ENCODE peak calls at places on chromosomes 16 and 17, in six cellular contexts. One of them, this sample, is unnamed.
A peak's percentile ranks its signal among the peaks of the same experiment; 100 is the strongest.

GRCh38 chr17:37637956-37638355 is 5.3 kb downstream of the DDX52 start:
- DNase-seq in right atrium auricular region: no peak
- DNase-seq in DND-41: no peak
- DNase-seq in heart left ventricle: no peak
- DNase-seq in thoracic aorta: no peak
- DNase-seq in upper lobe of right lung: no peak
- DNase-seq in this sample: no peak

GRCh38 chr16:1057252-1057932 is 15.2 kb upstream of the SSTR5 start:
- DNase-seq in thoracic aorta: no peak
- DNase-seq in right atrium auricular region: no peak
- DNase-seq in heart left ventricle: no peak
- DNase-seq in DND-41: no peak
- DNase-seq in upper lobe of right lung: no peak
- DNase-seq in this sample: no peak

GRCh38 chr17:79633937-79634813 is 23.3 kb upstream of the RBFOX3 start:
- DNase-seq in thoracic aorta: no peak
- DNase-seq in right atrium auricular region: peak; percentile 40
- DNase-seq in heart left ventricle: no peak
- DNase-seq in DND-41: peak; percentile 1
- DNase-seq in upper lobe of right lung: peak; percentile 42
- DNase-seq in this sample: peak; percentile 45

GRCh38 chr17:44176257-44176656 is 5.8 kb downstream of the ASB16 start:
- DNase-seq in thoracic aorta: no peak
- DNase-seq in right atrium auricular region: no peak
- DNase-seq in DND-41: no peak
- DNase-seq in heart left ventricle: no peak
- DNase-seq in upper lobe of right lung: no peak
- DNase-seq in this sample: no peak

GRCh38 chr16:88424536-88425230 is 28.4 kb upstream of the ZFPM1 start:
- DNase-seq in DND-41: no peak
- DNase-seq in right atrium auricular region: no peak
- DNase-seq in heart left ventricle: no peak
- DNase-seq in thoracic aorta: no peak
- DNase-seq in upper lobe of right lung: no peak
- DNase-seq in this sample: no peak

GRCh38 chr16:3122926-3123570 is 10.7 kb downstream of the ZNF205 start:
- DNase-seq in right atrium auricular region: no peak
- DNase-seq in thoracic aorta: no peak
- DNase-seq in DND-41: no peak
- DNase-seq in upper lobe of right lung: no peak
- DNase-seq in heart left ventricle: no peak
- DNase-seq in this sample: no peak

GRCh38 chr17:63699638-63700527 is at the start of gene LIMD2:
- DNase-seq in upper lobe of right lung: peak; percentile 84
- DNase-seq in DND-41: peak; percentile 84
- DNase-seq in heart left ventricle: peak; percentile 66
- DNase-seq in thoracic aorta: no peak
- DNase-seq in right atrium auricular region: no peak
- DNase-seq in this sample: peak; percentile 74

GRCh38 chr17:36546418-36547093 is 1.8 kb downstream of the GGNBP2 start:
- DNase-seq in heart left ventricle: no peak
- DNase-seq in DND-41: no peak
- DNase-seq in upper lobe of right lung: no peak
- DNase-seq in thoracic aorta: no peak
- DNase-seq in right atrium auricular region: no peak
- DNase-seq in this sample: no peak

GRCh38 chr16:81376880-81377279 is 62.1 kb downstream of the GAN start:
- DNase-seq in DND-41: no peak
- DNase-seq in thoracic aorta: no peak
- DNase-seq in upper lobe of right lung: no peak
- DNase-seq in right atrium auricular region: no peak
- DNase-seq in heart left ventricle: no peak
- DNase-seq in this sample: no peak

GRCh38 chr16:11560701-11561439 is 25.8 kb downstream of the LITAF start:
- DNase-seq in right atrium auricular region: no peak
- DNase-seq in upper lobe of right lung: peak; percentile 49
- DNase-seq in thoracic aorta: no peak
- DNase-seq in DND-41: no peak
- DNase-seq in heart left ventricle: no peak
- DNase-seq in this sample: no peak

GRCh38 chr16:47939690-47940089 is 216.1 kb downstream of the ABCC12 start:
- DNase-seq in right atrium auricular region: no peak
- DNase-seq in upper lobe of right lung: no peak
- DNase-seq in heart left ventricle: no peak
- DNase-seq in thoracic aorta: no peak
- DNase-seq in DND-41: no peak
- DNase-seq in this sample: no peak

GRCh38 chr16:12906271-12906670 is 4.9 kb downstream of the SHISA9 start:
- DNase-seq in thoracic aorta: no peak
- DNase-seq in right atrium auricular region: no peak
- DNase-seq in upper lobe of right lung: no peak
- DNase-seq in DND-41: no peak
- DNase-seq in heart left ventricle: no peak
- DNase-seq in this sample: no peak

GRCh38 chr16:31284926-31285325 is 25.2 kb downstream of the ITGAM start:
- DNase-seq in heart left ventricle: no peak
- DNase-seq in upper lobe of right lung: no peak
- DNase-seq in right atrium auricular region: no peak
- DNase-seq in DND-41: no peak
- DNase-seq in thoracic aorta: no peak
- DNase-seq in this sample: no peak

GRCh38 chr16:25060920-25061319 is 45.8 kb upstream of the ARHGAP17 start:
- DNase-seq in upper lobe of right lung: no peak
- DNase-seq in right atrium auricular region: no peak
- DNase-seq in heart left ventricle: no peak
- DNase-seq in DND-41: peak; percentile 37
- DNase-seq in thoracic aorta: no peak
- DNase-seq in this sample: no peak

GRCh38 chr16:4529085-4530060 is 9.2 kb downstream of the CDIP1 start:
- DNase-seq in upper lobe of right lung: no peak
- DNase-seq in DND-41: no peak
- DNase-seq in thoracic aorta: no peak
- DNase-seq in right atrium auricular region: no peak
- DNase-seq in heart left ventricle: no peak
- DNase-seq in this sample: no peak

GRCh38 chr16:8905795-8906591 is 23.8 kb downstream of the LITAFD start:
- DNase-seq in right atrium auricular region: no peak
- DNase-seq in heart left ventricle: no peak
- DNase-seq in upper lobe of right lung: no peak
- DNase-seq in DND-41: no peak
- DNase-seq in thoracic aorta: no peak
- DNase-seq in this sample: no peak
- TF ChIP-seq CTCF in right atrium auricular region: no peak
- TF ChIP-seq CTCF in heart left ventricle: no peak
- TF ChIP-seq CTCF in upper lobe of right lung: peak; percentile 9
- TF ChIP-seq CTCF in DND-41: peak; percentile 55
- TF ChIP-seq CTCF in thoracic aorta: no peak
- TF ChIP-seq CTCF in this sample: no peak

DNA sequence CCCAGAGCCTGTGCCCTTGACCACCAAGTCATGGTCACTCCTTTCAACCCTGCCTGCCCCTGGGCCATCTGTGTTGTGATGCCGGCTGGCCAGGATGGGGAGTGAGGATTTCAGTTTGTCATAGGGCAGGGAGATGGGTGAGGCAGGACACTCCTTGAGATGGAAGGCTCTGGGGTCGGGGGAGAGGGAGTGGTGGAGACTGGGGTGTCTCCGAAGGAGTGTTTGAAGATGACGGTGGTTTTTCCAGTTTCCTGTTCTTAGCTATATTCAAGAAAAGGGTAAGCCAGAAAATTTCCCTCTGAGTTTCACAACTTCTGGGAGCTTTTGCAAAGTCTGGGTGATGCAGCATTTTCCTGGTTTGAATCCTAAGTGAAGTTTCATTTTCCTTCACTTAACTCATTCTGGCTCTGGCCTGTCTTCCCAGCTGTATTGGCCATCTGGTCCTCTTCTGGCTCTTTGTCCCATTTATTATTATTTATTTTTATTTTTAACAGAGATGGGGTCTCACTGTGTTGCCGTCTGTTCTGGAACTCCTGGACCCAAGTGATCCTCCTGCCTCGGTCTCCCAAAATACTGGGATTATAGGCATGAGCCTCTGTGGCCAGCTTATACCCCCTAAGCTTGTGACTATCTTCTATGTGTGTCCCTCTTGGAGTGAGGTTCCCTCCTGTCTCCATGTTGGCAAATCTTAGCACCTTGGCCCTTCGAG is 27.7 kb downstream of the ABCC1 start:
- DNase-seq in DND-41: no peak
- DNase-seq in heart left ventricle: no peak
- DNase-seq in upper lobe of right lung: no peak
- DNase-seq in thoracic aorta: no peak
- DNase-seq in right atrium auricular region: peak; percentile 85
- DNase-seq in this sample: peak; percentile 88
- H3K27ac ChIP-seq in DND-41: no peak overlapping the region
- H3K27ac ChIP-seq in heart left ventricle: peak overlapping the region; percentile 51
- H3K27ac ChIP-seq in upper lobe of right lung: peak overlapping the region; percentile 79
- H3K27ac ChIP-seq in thoracic aorta: peak overlapping the region; percentile 98
- H3K27ac ChIP-seq in right atrium auricular region: peak overlapping the region; percentile 84
- H3K27ac ChIP-seq in this sample: peak overlapping the region; percentile 97

GRCh38 chr17:18246109-18246725 is 12.3 kb downstream of the FLII start:
- DNase-seq in right atrium auricular region: no peak
- DNase-seq in DND-41: no peak
- DNase-seq in heart left ventricle: no peak
- DNase-seq in thoracic aorta: no peak
- DNase-seq in upper lobe of right lung: no peak
- DNase-seq in this sample: no peak
- H3K4me3 ChIP-seq in right atrium auricular region: no peak overlapping the region
- H3K4me3 ChIP-seq in DND-41: no peak overlapping the region
- H3K4me3 ChIP-seq in heart left ventricle: no peak overlapping the region
- H3K4me3 ChIP-seq in thoracic aorta: no peak overlapping the region
- H3K4me3 ChIP-seq in upper lobe of right lung: no peak overlapping the region
- H3K4me3 ChIP-seq in this sample: no peak overlapping the region

DNA sequence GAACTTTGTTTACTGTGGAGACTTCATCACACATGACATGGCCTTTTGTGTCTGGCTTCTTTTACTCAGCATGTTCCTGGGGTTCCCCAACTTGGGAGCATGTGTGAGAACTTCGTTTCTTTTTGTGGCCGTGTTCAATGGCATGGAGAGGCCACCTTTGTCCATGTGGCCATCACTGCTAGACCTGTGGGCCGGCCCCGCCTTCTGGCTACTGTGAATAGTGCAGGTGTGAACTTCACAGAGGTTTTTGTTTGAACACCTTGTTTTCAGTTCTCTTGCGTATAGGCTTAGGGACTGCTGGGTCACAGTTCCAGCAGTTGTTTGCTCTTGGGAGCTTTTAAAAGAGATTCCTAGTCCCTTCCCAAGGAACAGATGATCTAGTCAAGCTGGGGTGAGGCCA is 5.7 kb upstream of the SLC38A8 start:
- DNase-seq in thoracic aorta: no peak
- DNase-seq in upper lobe of right lung: peak; percentile 59
- DNase-seq in DND-41: no peak
- DNase-seq in right atrium auricular region: no peak
- DNase-seq in heart left ventricle: no peak
- DNase-seq in this sample: no peak
- TF ChIP-seq CTCF in thoracic aorta: no peak
- TF ChIP-seq CTCF in upper lobe of right lung: no peak
- TF ChIP-seq CTCF in DND-41: no peak
- TF ChIP-seq CTCF in right atrium auricular region: no peak
- TF ChIP-seq CTCF in heart left ventricle: no peak
- TF ChIP-seq CTCF in this sample: no peak

GRCh38 chr16:85515830-85516397 is 97.2 kb upstream of the GSE1 start:
- DNase-seq in DND-41: no peak
- DNase-seq in upper lobe of right lung: peak; percentile 88
- DNase-seq in heart left ventricle: no peak
- DNase-seq in thoracic aorta: no peak
- DNase-seq in right atrium auricular region: no peak
- DNase-seq in this sample: no peak
- H3K27ac ChIP-seq in DND-41: no peak overlapping the region
- H3K27ac ChIP-seq in upper lobe of right lung: peak overlapping the region; percentile 85
- H3K27ac ChIP-seq in heart left ventricle: no peak overlapping the region
- H3K27ac ChIP-seq in thoracic aorta: peak overlapping the region; percentile 82
- H3K27ac ChIP-seq in right atrium auricular region: no peak overlapping the region
- H3K27ac ChIP-seq in this sample: peak overlapping the region; percentile 84

GRCh38 chr16:53446090-53446489 is 11.8 kb downstream of the RBL2 start:
- DNase-seq in thoracic aorta: no peak
- DNase-seq in upper lobe of right lung: no peak
- DNase-seq in right atrium auricular region: no peak
- DNase-seq in heart left ventricle: no peak
- DNase-seq in DND-41: no peak
- DNase-seq in this sample: no peak
- H3K4me3 ChIP-seq in thoracic aorta: no peak overlapping the region
- H3K4me3 ChIP-seq in upper lobe of right lung: no peak overlapping the region
- H3K4me3 ChIP-seq in right atrium auricular region: no peak overlapping the region
- H3K4me3 ChIP-seq in heart left ventricle: no peak overlapping the region
- H3K4me3 ChIP-seq in DND-41: no peak overlapping the region
- H3K4me3 ChIP-seq in this sample: no peak overlapping the region

DNA sequence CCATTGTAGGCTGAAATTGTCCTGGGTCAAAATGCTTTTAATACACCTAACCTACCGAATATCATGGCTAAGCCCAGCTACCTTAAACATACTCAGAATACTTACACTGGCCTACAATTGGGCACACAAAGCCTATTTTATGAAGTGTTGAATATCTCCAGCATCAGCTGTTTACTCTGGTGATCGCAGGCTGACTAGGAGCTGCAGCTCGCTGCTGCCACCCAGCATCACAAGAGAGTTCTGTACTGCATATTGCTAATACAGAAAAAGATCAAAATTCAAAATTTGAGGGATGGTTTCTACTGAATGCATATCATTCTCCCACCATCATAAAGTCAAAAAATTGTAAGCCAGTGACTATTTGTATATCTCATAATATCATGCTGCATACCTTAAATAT is 55.3 kb downstream of the ULK2 start:
- DNase-seq in DND-41: no peak
- DNase-seq in right atrium auricular region: no peak
- DNase-seq in thoracic aorta: no peak
- DNase-seq in heart left ventricle: no peak
- DNase-seq in upper lobe of right lung: no peak
- DNase-seq in this sample: no peak
- TF ChIP-seq CTCF in DND-41: peak; percentile 3
- TF ChIP-seq CTCF in right atrium auricular region: no peak
- TF ChIP-seq CTCF in thoracic aorta: no peak
- TF ChIP-seq CTCF in heart left ventricle: no peak
- TF ChIP-seq CTCF in upper lobe of right lung: peak; percentile 12
- TF ChIP-seq CTCF in this sample: no peak

DNA sequence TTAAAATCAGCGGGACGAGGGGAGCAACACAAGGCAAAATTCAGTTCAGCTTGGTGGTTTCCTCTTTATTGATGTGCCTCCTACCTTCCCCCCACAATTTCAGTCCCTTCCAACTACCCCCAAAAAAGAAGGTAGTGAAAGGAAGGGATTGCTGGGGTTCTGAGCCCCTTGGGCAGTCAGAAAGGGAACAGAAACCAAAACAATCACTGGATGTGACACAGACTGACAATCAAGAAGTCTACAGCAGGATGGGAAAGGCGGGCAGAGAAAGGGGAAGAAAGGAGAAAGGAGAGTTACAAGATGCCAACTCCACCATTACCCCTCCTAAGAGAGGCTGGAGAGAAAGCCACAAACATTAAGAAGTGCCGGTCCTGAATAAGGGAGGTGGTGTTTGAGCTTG is 1.1 kb upstream of the PHF23 start:
- DNase-seq in thoracic aorta: no peak
- DNase-seq in DND-41: no peak
- DNase-seq in right atrium auricular region: no peak
- DNase-seq in upper lobe of right lung: no peak
- DNase-seq in heart left ventricle: peak; percentile 25
- DNase-seq in this sample: no peak
- H3K27ac ChIP-seq in thoracic aorta: peak overlapping the region; percentile 13
- H3K27ac ChIP-seq in DND-41: peak overlapping the region; percentile 66
- H3K27ac ChIP-seq in right atrium auricular region: peak overlapping the region; percentile 96
- H3K27ac ChIP-seq in upper lobe of right lung: peak overlapping the region; percentile 97
- H3K27ac ChIP-seq in heart left ventricle: peak overlapping the region; percentile 38
- H3K27ac ChIP-seq in this sample: peak overlapping the region; percentile 100

This sample was measured in coronary artery.